ENCODE peak calls at places on chromosomes 16 and 17, in seven cellular contexts. T is stimulated activated CD4-positive, alpha-beta T cell treated with anti-CD3 and anti-CD28 coated beads, TNF-alpha, amount 100 ng/mL, for 48 hours; D is activated T-helper 1 cell treated with anti-CD3 and anti-CD28 coated beads, Interleukin-2, amount 50 U/mL, for 16 hours; W is small intestine; H is naive B cell; M is CD4-positive, CD25-positive, alpha-beta regulatory T cell; O is mammary epithelial cell. G is an unnamed sample.

GRCh38 chr17:71342726-71343125 is 778.1 kb upstream of the SOX9 start:
- DNase-seq in D (no peak), O (peak; percentile 23), W (no peak), M (no peak), H (no peak), T (no peak), G (no peak)

GRCh38 chr17:53633856-53634255 is 188.9 kb upstream of the KIF2B start:
- DNase-seq in M (no peak), H (no peak), O (no peak), D (no peak), W (no peak), T (no peak), G (no peak)

GRCh38 chr16:81900456-81900855 is 110.8 kb downstream of the SDR42E1 start:
- DNase-seq in O (no peak), T (no peak), H (no peak), W (no peak), D (no peak), M (no peak), G (no peak)

GRCh38 chr16:30488764-30489595 is 16.4 kb downstream of the ITGAL start:
- DNase-seq in W (no peak), O (peak; percentile 27), H (no peak), D (no peak), T (no peak), M (no peak), G (peak; percentile 53)

GRCh38 chr17:67281053-67281452 is 36.1 kb upstream of the HELZ start:
- DNase-seq in T (no peak), H (no peak), O (no peak), W (no peak), M (no peak), D (no peak), G (no peak)

GRCh38 chr17:5785867-5786509 is 201.7 kb upstream of the NLRP1 start:
- DNase-seq in O (peak; percentile 39), D (no peak), W (no peak), H (no peak), T (no peak), M (no peak), G (no peak)

GRCh38 chr16:13503960-13504635 is 415.9 kb upstream of the ERCC4 start:
- DNase-seq in D (no peak), T (no peak), W (no peak), O (no peak), H (no peak), M (no peak), G (no peak)

GRCh38 chr16:68389006-68389405 is 59.3 kb downstream of the SMPD3 start:
- DNase-seq in W (no peak), H (no peak), T (no peak), M (no peak), D (no peak), O (no peak), G (no peak)

GRCh38 chr17:17782425-17783120 is 54.2 kb downstream of the SREBF1 start:
- DNase-seq in O (no peak), M (no peak), D (no peak), T (no peak), H (no peak), W (peak; percentile 6), G (peak; percentile 49)

GRCh38 chr17:79948406-79948917 is 87.2 kb downstream of the TBC1D16 start:
- DNase-seq in M (no peak), H (no peak), W (no peak), O (no peak), T (no peak), D (no peak), G (no peak)

GRCh38 chr17:28735242-28735722 is 6.7 kb downstream of the NEK8 start:
- DNase-seq in T (no peak), W (peak; percentile 48), D (no peak), O (peak; percentile 60), M (no peak), H (no peak), G (peak; percentile 73)

GRCh38 chr17:33292981-33293867 is at the start of gene ASIC2:
- DNase-seq in D (no peak), M (no peak), W (peak; percentile 59), O (peak; percentile 62), T (no peak), H (no peak), G (no peak)

GRCh38 chr16:57016831-57017230 is 27.5 kb downstream of the NLRC5 start:
- DNase-seq in O (no peak), M (no peak), W (no peak), H (no peak), T (no peak), D (no peak), G (no peak)

GRCh38 chr16:68752602-68753001 is 15.5 kb downstream of the CDH1 start:
- DNase-seq in H (no peak), W (peak; percentile 85), D (peak; percentile 14), M (peak; percentile 84), T (no peak), O (no peak), G (no peak)

GRCh38 chr16:49108611-49109010 is 173.0 kb downstream of the CBLN1 start:
- DNase-seq in T (no peak), O (no peak), H (no peak), D (no peak), W (no peak), M (no peak), G (no peak)

GRCh38 chr16:48353565-48354163 is 31.5 kb downstream of the SIAH1 start:
- DNase-seq in O (peak; percentile 58), W (peak; percentile 83), M (peak; percentile 84), H (peak; percentile 67), D (peak; percentile 42), T (peak; percentile 28), G (peak; percentile 68)

GRCh38 chr17:21199856-21200255 is 14.1 kb downstream of the TMEM11 start:
- DNase-seq in M (no peak), H (no peak), O (no peak), T (no peak), D (no peak), W (no peak), G (no peak)

GRCh38 chr17:40827746-40828453 is 5.5 kb upstream of the KRT10 start:
- DNase-seq in H (no peak), D (no peak), W (no peak), M (peak; percentile 27), T (no peak), O (peak; percentile 74), G (no peak)

GRCh38 chr17:81223758-81224122 is 975 bp upstream of the CEP131 start:
- DNase-seq in W (no peak), O (no peak), D (no peak), H (peak; percentile 55), T (no peak), M (no peak), G (no peak)

GRCh38 chr17:19646788-19647696 is 1.5 kb upstream of the ALDH3A2 start:
- DNase-seq in T (no peak), O (peak; percentile 27), W (peak; percentile 60), M (peak; percentile 36), D (no peak), H (no peak), G (peak; percentile 80)

GRCh38 chr16:24524855-24525652 is 14.3 kb upstream of the RBBP6 start:
- DNase-seq in H (no peak), M (peak; percentile 16), O (no peak), T (no peak), D (no peak), W (no peak), G (no peak)

GRCh38 chr17:72421128-72422092 is 300.6 kb downstream of the SOX9 start:
- DNase-seq in O (peak; percentile 98), D (no peak), M (peak; percentile 50), W (peak; percentile 96), T (no peak), H (no peak), G (peak; percentile 90)

GRCh38 chr17:29677139-29677834 is 54.6 kb upstream of the CORO6 start:
- DNase-seq in M (no peak), T (no peak), H (no peak), W (no peak), O (no peak), D (no peak), G (no peak)

GRCh38 chr17:11642655-11643054 is 44.4 kb downstream of the DNAH9 start:
- DNase-seq in D (no peak), M (no peak), H (no peak), O (no peak), W (no peak), T (no peak), G (no peak)

GRCh38 chr17:17682737-17683675 is 1.7 kb downstream of the RAI1 start:
- DNase-seq in O (peak; percentile 65), D (peak; percentile 43), H (peak; percentile 63), T (no peak), W (peak; percentile 52), M (peak; percentile 59), G (peak; percentile 61)

GRCh38 chr16:907361-907760 is 63.4 kb downstream of the LMF1 start:
- DNase-seq in H (no peak), M (no peak), W (no peak), D (no peak), T (no peak), O (no peak), G (no peak)

GRCh38 chr17:1485748-1486376 is 6.6 kb downstream of the MYO1C start:
- DNase-seq in D (peak; percentile 66), W (peak; percentile 46), H (peak; percentile 65), T (peak; percentile 44), M (peak; percentile 60), O (peak; percentile 26), G (no peak)

GRCh38 chr17:38732376-38733314 is 2.5 kb downstream of the CISD3 start:
- DNase-seq in M (no peak), W (peak; percentile 96), D (no peak), O (no peak), T (no peak), H (no peak), G (no peak)

GRCh38 chr17:71011389-71011788 is 842.1 kb downstream of the KCNJ2 start:
- DNase-seq in H (no peak), O (no peak), M (no peak), W (no peak), D (no peak), T (no peak), G (no peak)

GRCh38 chr17:63276821-63277220 is 169.3 kb downstream of the CYB561 start:
- DNase-seq in W (no peak), H (no peak), O (no peak), T (no peak), D (no peak), M (no peak), G (no peak)

GRCh38 chr17:21174719-21175118 is 39.2 kb downstream of the TMEM11 start:
- DNase-seq in T (no peak), O (no peak), W (no peak), H (no peak), D (no peak), M (no peak), G (no peak)

GRCh38 chr16:75420987-75421819 is 12.1 kb downstream of the CFDP1 start:
- DNase-seq in O (peak; percentile 49), M (no peak), D (no peak), W (peak; percentile 70), H (no peak), T (no peak), G (no peak)

GRCh38 chr16:72858611-72859493 is 189.1 kb downstream of the ZFHX3 start:
- DNase-seq in W (no peak), O (no peak), T (no peak), D (no peak), H (no peak), M (no peak), G (no peak)

GRCh38 chr16:28193530-28194423 is 18.0 kb downstream of the XPO6 start:
- DNase-seq in O (peak; percentile 50), D (no peak), M (peak; percentile 59), H (no peak), W (peak; percentile 66), T (no peak), G (peak; percentile 98)

GRCh38 chr17:73285603-73285908 is 23.9 kb upstream of the CPSF4L start:
- DNase-seq in O (no peak), M (no peak), T (no peak), W (no peak), D (no peak), H (no peak), G (no peak)